ENCODE peak calls at places on chromosomes 5 and 9, in four cellular contexts. H, Z, T and V are unnamed samples.
A peak's percentile ranks its signal among the peaks of the same experiment; 100 is the strongest.

GRCh38 chr5:118531276-118531675 is 457.1 kb downstream of the DTWD2 start:
- DNase-seq in T (no peak), Z (no peak), H (no peak), V (no peak)

GRCh38 chr5:107594253-107595045 is 76.3 kb downstream of the EFNA5 start:
- DNase-seq in T (peak; percentile 31), H (no peak), Z (no peak), V (no peak)

GRCh38 chr5:61450170-61450815 is 118.2 kb downstream of the ZSWIM6 start:
- DNase-seq in Z (peak; percentile 44), T (peak; percentile 72), H (peak; percentile 18), V (no peak)

GRCh38 chr5:54873696-54874095 is 111.7 kb downstream of the ESM1 start:
- DNase-seq in T (no peak), Z (no peak), H (no peak), V (no peak)

GRCh38 chr9:23539311-23539710 is 286.7 kb downstream of the ELAVL2 start:
- DNase-seq in Z (no peak), H (no peak), T (no peak), V (no peak)

GRCh38 chr5:68446487-68446894 is 230.9 kb downstream of the PIK3R1 start:
- DNase-seq in H (no peak), T (no peak), Z (no peak), V (no peak)

GRCh38 chr5:150626853-150627276 is 13.6 kb upstream of the SYNPO start:
- DNase-seq in H (peak; percentile 81), T (peak; percentile 32), Z (no peak), V (no peak)

GRCh38 chr9:110240198-110240597 is 16.1 kb downstream of the TXN start:
- DNase-seq in H (no peak), Z (no peak), T (no peak), V (no peak)

GRCh38 chr9:29830815-29831214 is 2257.5 kb upstream of the C9orf72 start:
- DNase-seq in Z (peak; percentile 77), T (peak; percentile 37), H (no peak), V (no peak)

GRCh38 chr5:94908889-94909480 is 290.5 kb downstream of the SLF1 start:
- DNase-seq in Z (peak; percentile 54), H (no peak), T (peak; percentile 18), V (no peak)

GRCh38 chr5:139707445-139708003 is 59.4 kb downstream of the CXXC5 start:
- DNase-seq in T (no peak), H (no peak), Z (no peak), V (no peak)

GRCh38 chr5:137148128-137148527 is 351.0 kb downstream of the SPOCK1 start:
- DNase-seq in Z (no peak), T (no peak), H (no peak), V (no peak)

GRCh38 chr9:109101810-109102209 is 17.9 kb downstream of the TMEM245 start:
- DNase-seq in Z (no peak), H (peak; percentile 35), T (peak; percentile 91), V (no peak)

GRCh38 chr5:132060501-132061161 is at the start of gene IL3:
- DNase-seq in H (no peak), Z (no peak), T (no peak), V (no peak)

GRCh38 chr5:80554646-80555045 is 15.4 kb downstream of the ANKRD34B start:
- DNase-seq in Z (no peak), T (no peak), H (no peak), V (no peak)

GRCh38 chr5:42059291-42059690 is 134.2 kb downstream of the FBXO4 start:
- DNase-seq in T (peak; percentile 79), H (no peak), Z (no peak), V (no peak)

GRCh38 chr9:22469928-22470544 is 23.4 kb downstream of the DMRTA1 start:
- DNase-seq in H (no peak), T (peak; percentile 42), Z (peak; percentile 53), V (no peak)

GRCh38 chr5:123549256-123549904 is 37.4 kb downstream of the CSNK1G3 start:
- DNase-seq in Z (no peak), H (no peak), T (no peak), V (no peak)

GRCh38 chr5:96752341-96753016 is 55.3 kb downstream of the ERAP1 start:
- DNase-seq in Z (peak; percentile 76), H (peak; percentile 13), T (peak; percentile 12), V (no peak)

GRCh38 chr9:84343111-84343521 is 2.6 kb upstream of the SLC28A3 start:
- DNase-seq in T (no peak), H (no peak), Z (no peak), V (no peak)

GRCh38 chr5:7828269-7828668 is 22.7 kb downstream of the CFAP90 start:
- DNase-seq in H (peak; percentile 52), Z (no peak), T (no peak), V (no peak)

GRCh38 chr5:13357937-13358336 is 586.6 kb downstream of the DNAH5 start:
- DNase-seq in H (no peak), T (no peak), Z (no peak), V (no peak)

GRCh38 chr5:137304227-137304874 is 194.8 kb downstream of the SPOCK1 start:
- DNase-seq in H (peak; percentile 95), Z (no peak), T (no peak), V (peak; percentile 67)

GRCh38 chr5:73437126-73438047 is 11.2 kb downstream of the FOXD1 start:
- DNase-seq in H (no peak), Z (peak; percentile 37), T (peak; percentile 64), V (no peak)

GRCh38 chr5:123865641-123866040 is 353.7 kb downstream of the CSNK1G3 start:
- DNase-seq in Z (no peak), T (no peak), H (no peak), V (no peak)

GRCh38 chr9:123925820-123926219 is 4.1 kb downstream of the DENND1A start:
- DNase-seq in T (no peak), Z (peak; percentile 75), H (no peak), V (no peak)

GRCh38 chr9:4569101-4569500 is 78.8 kb downstream of the SLC1A1 start:
- DNase-seq in Z (no peak), H (no peak), T (no peak), V (no peak)

GRCh38 chr5:129384736-129385135 is 75.4 kb upstream of the ADAMTS19 start:
- DNase-seq in T (no peak), H (no peak), Z (no peak), V (no peak)

GRCh38 chr5:91361055-91361701 is 21.9 kb downstream of the ARRDC3 start:
- DNase-seq in Z (no peak), T (peak; percentile 64), H (no peak), V (no peak)

GRCh38 chr5:14775857-14776256 is 95.7 kb downstream of the ANKH start:
- DNase-seq in Z (no peak), T (peak; percentile 69), H (no peak), V (peak; percentile 34)

GRCh38 chr9:131270171-131271015 is 5.9 kb downstream of the FAM78A start:
- DNase-seq in Z (no peak), T (no peak), H (no peak), V (peak; percentile 65)

GRCh38 chr5:56183507-56183906 is 49.6 kb downstream of the ANKRD55 start:
- DNase-seq in Z (no peak), T (peak; percentile 92), H (no peak), V (no peak)

GRCh38 chr5:52598954-52599353 is 188.8 kb upstream of the ITGA1 start:
- DNase-seq in Z (no peak), H (no peak), T (no peak), V (no peak)

GRCh38 chr5:173490681-173491080 is 125.8 kb downstream of the BOD1 start:
- DNase-seq in H (no peak), T (no peak), Z (no peak), V (no peak)
- H3K27me3 ChIP-seq in H (no peaks in the 10 kb centered on the region), T (no peaks in the 10 kb centered on the region), Z (peaks cover 19% of the 10 kb centered on the region), V (no peaks in the 10 kb centered on the region)

DNA sequence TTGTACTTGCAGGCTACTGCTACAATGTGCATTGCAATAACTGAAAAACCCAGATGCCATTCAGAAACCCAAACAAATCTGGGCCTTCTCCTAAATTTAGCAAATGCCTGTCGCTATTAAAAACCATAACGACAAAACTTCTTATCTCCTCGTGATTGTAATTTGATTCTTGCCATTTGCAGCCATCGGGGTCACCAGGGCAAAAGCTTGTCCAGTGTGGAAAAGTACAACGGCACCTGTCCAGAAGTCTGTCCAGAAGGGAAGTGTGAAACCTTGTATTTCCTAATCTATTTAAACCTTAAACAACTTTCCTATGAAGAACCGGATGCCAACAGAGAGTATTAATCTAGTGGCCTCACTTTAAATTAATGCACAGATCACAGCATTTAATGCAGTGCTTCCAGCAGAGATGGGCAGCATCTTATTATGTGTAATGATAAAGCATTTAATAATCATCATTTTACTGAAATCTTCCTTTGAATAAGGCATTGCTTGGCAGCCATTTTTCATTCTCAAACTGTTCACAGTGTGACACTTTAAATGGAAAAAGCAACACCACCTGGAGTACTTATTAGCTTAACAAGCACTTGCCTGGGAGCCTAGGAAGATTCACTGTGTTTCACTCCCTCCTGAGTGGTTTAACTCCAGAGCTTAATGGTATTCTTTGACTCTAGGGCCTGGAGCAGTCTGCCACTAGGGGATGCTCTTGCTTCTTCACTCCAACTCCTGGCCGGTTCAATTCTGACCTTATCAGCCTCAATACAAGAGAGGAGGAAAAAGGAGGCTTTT is 4.9 kb upstream of the C7 start:
- DNase-seq in T (peak; percentile 49), H (peak; percentile 56), Z (peak; percentile 90), V (peak; percentile 51)
- H3K27ac ChIP-seq in T (no peak overlapping the region), H (no peak overlapping the region), Z (no peak overlapping the region), V (no peak overlapping the region)

GRCh38 chr5:151685749-151686672 is 704 bp downstream of the SPARC start:
- DNase-seq in H (no peak), Z (no peak), T (no peak), V (no peak)
- H3K4me3 ChIP-seq in H (no peak overlapping the region), Z (peak overlapping the region; percentile 69), T (peak overlapping the region; percentile 60), V (peak overlapping the region; percentile 81)

DNA sequence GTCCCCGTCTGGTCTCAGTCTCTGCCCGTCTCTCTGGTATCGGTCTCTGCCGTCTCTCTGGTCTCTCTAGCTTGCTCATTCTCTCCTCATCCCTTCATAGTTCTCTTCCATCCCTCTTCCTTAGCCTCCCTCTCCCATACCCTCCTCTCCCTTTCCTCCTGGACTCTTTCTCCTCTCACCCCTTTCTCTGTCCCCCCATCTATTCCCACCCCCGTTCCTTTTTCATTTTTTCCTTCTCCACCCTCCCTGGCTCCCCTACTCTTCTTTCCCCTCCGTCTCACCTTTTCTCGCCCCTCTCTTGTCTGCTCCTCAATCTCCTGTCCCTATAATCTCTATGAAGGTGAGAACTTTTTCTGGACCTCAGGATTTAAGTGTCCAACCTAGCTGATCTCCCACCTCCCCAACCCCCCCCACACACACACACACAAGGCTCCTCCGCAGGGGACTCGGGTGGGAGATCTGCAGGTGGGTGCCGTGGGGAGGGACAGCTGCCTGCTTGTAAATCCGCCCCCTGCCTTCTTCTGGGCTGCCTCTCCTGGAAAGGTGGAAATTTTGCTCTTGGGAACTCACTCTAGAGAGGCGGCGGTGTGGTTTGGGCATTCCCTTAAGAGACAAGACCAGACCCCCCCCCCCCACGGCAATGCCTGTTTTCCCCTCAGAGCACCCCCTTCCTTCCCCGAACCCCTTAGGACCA is 953 bp downstream of the UBE2QL1 start:
- DNase-seq in Z (peak; percentile 28), H (no peak), T (no peak), V (no peak)
- H3K27me3 ChIP-seq in Z (peaks cover 40% of the 10 kb centered on the region), H (peaks cover 20% of the 10 kb centered on the region), T (peaks cover 19% of the 10 kb centered on the region), V (peaks cover 7% of the 10 kb centered on the region)

DNA sequence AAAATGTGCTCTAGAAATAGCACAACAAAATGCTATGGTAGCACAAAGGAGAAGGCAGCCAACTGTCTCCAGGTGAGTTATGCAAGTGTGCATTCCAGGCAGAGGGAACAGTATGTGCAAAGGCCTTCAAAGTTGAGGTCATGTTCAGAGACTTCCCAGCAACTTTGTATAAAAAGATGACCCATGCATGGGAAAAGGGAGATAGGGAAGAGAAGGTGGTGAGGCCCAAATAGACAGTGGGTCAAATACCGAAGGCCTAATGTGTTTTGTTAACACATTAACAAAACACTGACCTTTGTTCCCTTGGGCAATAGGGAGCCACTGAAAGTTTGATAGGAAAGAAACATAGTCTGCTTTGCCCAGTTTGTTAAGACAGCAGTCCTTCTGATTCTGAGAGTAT is 445.3 kb downstream of the EBF1 start:
- DNase-seq in Z (no peak), H (no peak), T (no peak), V (no peak)
- H3K27ac ChIP-seq in Z (no peak overlapping the region), H (no peak overlapping the region), T (no peak overlapping the region), V (no peak overlapping the region)

GRCh38 chr5:23727271-23727670 is 219.9 kb downstream of the PRDM9 start:
- DNase-seq in Z (no peak), H (no peak), T (no peak), V (no peak)
- H3K4me3 ChIP-seq in Z (no peak overlapping the region), H (no peak overlapping the region), T (no peak overlapping the region), V (no peak overlapping the region)